ENCODE peak calls at places on chromosomes 2 and 18, in seven cellular contexts. E, L, X, S, R, G and N are unnamed samples.

GRCh38 chr18:34928068-34928753 is 113.0 kb upstream of the MAPRE2 start:
- DNase-seq in X (no peak), E (no peak), S (no peak), G (no peak), R (no peak), L (no peak), N (no peak)

GRCh38 chr18:60500960-60501359 is 128.4 kb upstream of the MC4R start:
- DNase-seq in G (no peak), X (no peak), L (no peak), R (no peak), S (no peak), E (no peak), N (no peak)

GRCh38 chr2:23199115-23199918 is 185.7 kb upstream of the KLHL29 start:
- DNase-seq in G (no peak), S (no peak), X (no peak), E (no peak), L (peak), R (no peak), N (no peak)

GRCh38 chr2:12032975-12033374 is 286.5 kb downstream of the LPIN1 start:
- DNase-seq in R (no peak), G (no peak), X (no peak), S (no peak), L (no peak), E (no peak), N (no peak)

GRCh38 chr2:9950521-9951271 is 797 bp upstream of the GRHL1 start:
- DNase-seq in S (peak), E (no peak), X (no peak), L (peak), R (no peak), G (peak), N (peak)

GRCh38 chr18:78701753-78702409 is 277.7 kb upstream of the SALL3 start:
- DNase-seq in G (no peak), L (no peak), X (no peak), S (no peak), E (no peak), R (no peak), N (no peak)

GRCh38 chr2:64609229-64609994 is 44.3 kb downstream of the SERTAD2 start:
- DNase-seq in S (peak), G (peak), X (peak), R (peak), E (no peak), L (peak), N (peak)

GRCh38 chr2:162174778-162175177 is 22.7 kb upstream of the GCG start:
- DNase-seq in L (no peak), S (no peak), G (no peak), R (no peak), X (no peak), E (no peak), N (no peak)

GRCh38 chr2:86274265-86274917 is 63.0 kb downstream of the REEP1 start:
- DNase-seq in R (no peak), E (no peak), S (no peak), G (no peak), L (peak), X (no peak), N (peak)

GRCh38 chr18:9617006-9617542 is 2.7 kb upstream of the PPP4R1 start:
- DNase-seq in X (no peak), R (no peak), L (peak), S (no peak), G (no peak), E (no peak), N (peak)

GRCh38 chr2:201057089-201057499 is 14.4 kb downstream of the HYCC2 start:
- DNase-seq in R (no peak), G (no peak), X (no peak), S (no peak), E (no peak), L (no peak), N (no peak)

GRCh38 chr18:80210312-80211083 is 36.8 kb downstream of the PARD6G start:
- DNase-seq in L (no peak), E (no peak), S (no peak), X (no peak), G (no peak), R (no peak), N (no peak)

GRCh38 chr2:203819434-203820133 is 48.0 kb upstream of the CTLA4 start:
- DNase-seq in X (peak), G (no peak), S (peak), E (no peak), R (no peak), L (no peak), N (no peak)

GRCh38 chr18:32378705-32379104 is 92.0 kb downstream of the GAREM1 start:
- DNase-seq in G (no peak), E (no peak), L (peak), X (no peak), R (no peak), S (no peak), N (peak)

GRCh38 chr2:134662751-134663150 is 56.0 kb downstream of the TMEM163 start:
- DNase-seq in X (no peak), R (no peak), E (no peak), L (no peak), S (no peak), G (no peak), N (no peak)

GRCh38 chr2:1790996-1791395 is 46.7 kb upstream of the PXDN start:
- DNase-seq in X (no peak), R (no peak), S (no peak), L (no peak), G (no peak), E (no peak), N (no peak)

GRCh38 chr2:112008910-112009485 is 46.1 kb upstream of the TMEM87B start:
- DNase-seq in X (no peak), E (no peak), L (no peak), R (no peak), S (no peak), G (no peak), N (no peak)

GRCh38 chr2:190856985-190857384 is 23.6 kb upstream of the GLS start:
- DNase-seq in S (no peak), R (no peak), E (no peak), L (no peak), G (no peak), X (no peak), N (no peak)

GRCh38 chr2:42089340-42089925 is 41.6 kb downstream of the PKDCC start:
- DNase-seq in G (peak), X (peak), E (no peak), S (peak), R (peak), L (no peak), N (peak)

GRCh38 chr18:12391487-12392136 is 14.6 kb upstream of the AFG3L2 start:
- DNase-seq in L (peak), X (peak), E (peak), G (peak), R (no peak), S (peak), N (peak)

GRCh38 chr2:120570546-120570945 is 165.1 kb upstream of the GLI2 start:
- DNase-seq in G (no peak), L (no peak), S (no peak), E (no peak), X (no peak), R (no peak), N (no peak)